ENCODE peak calls at places on chromosomes 7 and 10, in four cellular contexts. P is HTR-8/SVneo, T is ELR, B is osteoblast. R is an unnamed sample.

GRCh38 chr10:57696641-57697040 is 571.1 kb downstream of the IPMK start:
- DNase-seq in P (peak), T (peak), B (peak), R (no peak)

GRCh38 chr7:120402368-120402767 is 129.4 kb downstream of the KCND2 start:
- DNase-seq in P (no peak), T (peak), B (no peak), R (no peak)

GRCh38 chr7:28102778-28103177 is 77.8 kb downstream of the JAZF1 start:
- DNase-seq in P (peak), T (peak), B (peak), R (no peak)

GRCh38 chr7:103751476-103751875 is 238.0 kb downstream of the RELN start:
- DNase-seq in P (no peak), T (no peak), B (no peak), R (no peak)

GRCh38 chr7:30463400-30464145 is 15.0 kb downstream of the NOD1 start:
- DNase-seq in P (no peak), T (no peak), B (no peak), R (no peak)

GRCh38 chr7:101542527-101543241 is 86.4 kb downstream of the MYL10 start:
- DNase-seq in P (no peak), T (peak), B (peak), R (peak)

GRCh38 chr7:83015921-83016320 is 146.8 kb downstream of the PCLO start:
- DNase-seq in P (no peak), T (no peak), B (no peak), R (no peak)

GRCh38 chr7:16838386-16838785 is 33.6 kb upstream of the AGR2 start:
- DNase-seq in P (no peak), T (no peak), B (peak), R (no peak)

GRCh38 chr10:132064771-132065437 is 842 bp upstream of the JAKMIP3 start:
- DNase-seq in P (no peak), T (no peak), B (peak), R (no peak)

GRCh38 chr7:41029072-41029492 is 673.8 kb downstream of the INHBA start:
- DNase-seq in P (peak), T (peak), B (peak), R (no peak)

GRCh38 chr7:47763063-47763974 is 181.4 kb upstream of the TNS3 start:
- DNase-seq in P (peak), T (peak), B (peak), R (no peak)

GRCh38 chr7:18654709-18655108 is 159.2 kb downstream of the HDAC9 start:
- DNase-seq in P (no peak), T (no peak), B (no peak), R (no peak)

GRCh38 chr7:37112210-37112609 is 336.5 kb downstream of the ELMO1 start:
- DNase-seq in P (no peak), T (no peak), B (no peak), R (no peak)